ENCODE peak calls at places on chromosome 10, in six cellular contexts. One of them, this sample, is unnamed.

GRCh38 chr10:120188950-120189349 is 268.1 kb upstream of the PLPP4 start:
- DNase-seq in cardiac fibroblast: no peak
- DNase-seq in neuronal stem cell: no peak
- DNase-seq in right atrium auricular region: no peak
- DNase-seq in stimulated activated CD4-positive, alpha-beta T cell treated with anti-CD3 and anti-CD28 coated beads, Interleukin-4, amount 100 ng/mL, for 4 hours: no peak
- DNase-seq in RWPE1: no peak
- DNase-seq in this sample: no peak

GRCh38 chr10:100186253-100186780 is 488 bp upstream of the ERLIN1 start:
- DNase-seq in RWPE1: peak
- DNase-seq in stimulated activated CD4-positive, alpha-beta T cell treated with anti-CD3 and anti-CD28 coated beads, Interleukin-4, amount 100 ng/mL, for 4 hours: no peak
- DNase-seq in neuronal stem cell: no peak
- DNase-seq in right atrium auricular region: peak
- DNase-seq in cardiac fibroblast: peak
- DNase-seq in this sample: no peak

GRCh38 chr10:98340946-98341345 is 73.0 kb upstream of the LOXL4 start:
- DNase-seq in RWPE1: no peak
- DNase-seq in stimulated activated CD4-positive, alpha-beta T cell treated with anti-CD3 and anti-CD28 coated beads, Interleukin-4, amount 100 ng/mL, for 4 hours: no peak
- DNase-seq in right atrium auricular region: no peak
- DNase-seq in cardiac fibroblast: peak
- DNase-seq in neuronal stem cell: no peak
- DNase-seq in this sample: no peak

GRCh38 chr10:72981882-72982529 is 27.4 kb upstream of the PLA2G12B start:
- DNase-seq in right atrium auricular region: no peak
- DNase-seq in RWPE1: no peak
- DNase-seq in cardiac fibroblast: peak
- DNase-seq in neuronal stem cell: no peak
- DNase-seq in stimulated activated CD4-positive, alpha-beta T cell treated with anti-CD3 and anti-CD28 coated beads, Interleukin-4, amount 100 ng/mL, for 4 hours: no peak
- DNase-seq in this sample: no peak

GRCh38 chr10:6072215-6072941 is 10.2 kb upstream of the IL2RA start:
- DNase-seq in cardiac fibroblast: peak
- DNase-seq in RWPE1: no peak
- DNase-seq in stimulated activated CD4-positive, alpha-beta T cell treated with anti-CD3 and anti-CD28 coated beads, Interleukin-4, amount 100 ng/mL, for 4 hours: no peak
- DNase-seq in neuronal stem cell: no peak
- DNase-seq in right atrium auricular region: no peak
- DNase-seq in this sample: no peak

GRCh38 chr10:92327445-92328433 is 36.8 kb downstream of the MARCHF5 start:
- DNase-seq in right atrium auricular region: no peak
- DNase-seq in stimulated activated CD4-positive, alpha-beta T cell treated with anti-CD3 and anti-CD28 coated beads, Interleukin-4, amount 100 ng/mL, for 4 hours: no peak
- DNase-seq in cardiac fibroblast: peak
- DNase-seq in neuronal stem cell: no peak
- DNase-seq in RWPE1: no peak
- DNase-seq in this sample: no peak

GRCh38 chr10:106609867-106610266 is 554.6 kb downstream of the SORCS1 start:
- DNase-seq in right atrium auricular region: no peak
- DNase-seq in RWPE1: no peak
- DNase-seq in cardiac fibroblast: no peak
- DNase-seq in neuronal stem cell: no peak
- DNase-seq in stimulated activated CD4-positive, alpha-beta T cell treated with anti-CD3 and anti-CD28 coated beads, Interleukin-4, amount 100 ng/mL, for 4 hours: no peak
- DNase-seq in this sample: no peak

GRCh38 chr10:53893061-53893460 is 908.0 kb downstream of the PCDH15 start:
- DNase-seq in right atrium auricular region: no peak
- DNase-seq in neuronal stem cell: no peak
- DNase-seq in RWPE1: no peak
- DNase-seq in cardiac fibroblast: no peak
- DNase-seq in stimulated activated CD4-positive, alpha-beta T cell treated with anti-CD3 and anti-CD28 coated beads, Interleukin-4, amount 100 ng/mL, for 4 hours: no peak
- DNase-seq in this sample: no peak

GRCh38 chr10:71078454-71079145 is 133.8 kb upstream of the UNC5B start:
- DNase-seq in RWPE1: no peak
- DNase-seq in right atrium auricular region: peak
- DNase-seq in cardiac fibroblast: no peak
- DNase-seq in stimulated activated CD4-positive, alpha-beta T cell treated with anti-CD3 and anti-CD28 coated beads, Interleukin-4, amount 100 ng/mL, for 4 hours: no peak
- DNase-seq in neuronal stem cell: no peak
- DNase-seq in this sample: no peak

GRCh38 chr10:14017380-14017943 is 313.3 kb downstream of the FRMD4A start:
- DNase-seq in stimulated activated CD4-positive, alpha-beta T cell treated with anti-CD3 and anti-CD28 coated beads, Interleukin-4, amount 100 ng/mL, for 4 hours: no peak
- DNase-seq in right atrium auricular region: no peak
- DNase-seq in RWPE1: no peak
- DNase-seq in neuronal stem cell: no peak
- DNase-seq in cardiac fibroblast: no peak
- DNase-seq in this sample: peak

This sample was measured in AG04449.